ENCODE peak calls at places on chromosomes 2 and 18, in five cellular contexts. I, J, L, X and U are unnamed samples.

GRCh38 chr2:113275556-113276215 is 3.0 kb downstream of the PAX8 start:
- DNase-seq in L (no peak), J (no peak), X (no peak), I (no peak), U (no peak)

GRCh38 chr2:46073540-46074018 is 223.6 kb upstream of the EPAS1 start:
- DNase-seq in J (peak; percentile 9), L (no peak), I (no peak), X (no peak), U (no peak)

GRCh38 chr2:28612131-28612812 is 116.4 kb downstream of the PLB1 start:
- DNase-seq in L (no peak), I (no peak), X (no peak), J (no peak), U (no peak)

GRCh38 chr2:136360790-136361189 is 242.8 kb upstream of the CXCR4 start:
- DNase-seq in X (no peak), I (no peak), L (no peak), J (no peak), U (no peak)

GRCh38 chr2:10223932-10224720 is 78.6 kb upstream of the HPCAL1 start:
- DNase-seq in L (no peak), I (no peak), J (no peak), X (peak; percentile 31), U (no peak)

GRCh38 chr2:75047907-75048625 is 89.6 kb downstream of the POLE4 start:
- DNase-seq in J (no peak), X (no peak), L (no peak), I (no peak), U (no peak)

GRCh38 chr2:129092871-129093385 is 774.3 kb upstream of the HS6ST1 start:
- DNase-seq in J (peak; percentile 40), I (no peak), X (no peak), L (no peak), U (no peak)

GRCh38 chr18:57040175-57040574 is 106.7 kb upstream of the BOD1L2 start:
- DNase-seq in X (no peak), L (no peak), J (no peak), I (no peak), U (no peak)

GRCh38 chr18:26532367-26533340 is 15.7 kb downstream of the KCTD1 start:
- DNase-seq in X (no peak), I (no peak), J (no peak), L (no peak), U (no peak)

GRCh38 chr2:5373200-5373599 is 319.0 kb upstream of the SOX11 start:
- DNase-seq in L (no peak), J (no peak), X (no peak), I (no peak), U (no peak)
- TF ChIP-seq POLR2A in L (no peak), J (no peak), X (no peak), I (no peak), U (no peak)

DNA sequence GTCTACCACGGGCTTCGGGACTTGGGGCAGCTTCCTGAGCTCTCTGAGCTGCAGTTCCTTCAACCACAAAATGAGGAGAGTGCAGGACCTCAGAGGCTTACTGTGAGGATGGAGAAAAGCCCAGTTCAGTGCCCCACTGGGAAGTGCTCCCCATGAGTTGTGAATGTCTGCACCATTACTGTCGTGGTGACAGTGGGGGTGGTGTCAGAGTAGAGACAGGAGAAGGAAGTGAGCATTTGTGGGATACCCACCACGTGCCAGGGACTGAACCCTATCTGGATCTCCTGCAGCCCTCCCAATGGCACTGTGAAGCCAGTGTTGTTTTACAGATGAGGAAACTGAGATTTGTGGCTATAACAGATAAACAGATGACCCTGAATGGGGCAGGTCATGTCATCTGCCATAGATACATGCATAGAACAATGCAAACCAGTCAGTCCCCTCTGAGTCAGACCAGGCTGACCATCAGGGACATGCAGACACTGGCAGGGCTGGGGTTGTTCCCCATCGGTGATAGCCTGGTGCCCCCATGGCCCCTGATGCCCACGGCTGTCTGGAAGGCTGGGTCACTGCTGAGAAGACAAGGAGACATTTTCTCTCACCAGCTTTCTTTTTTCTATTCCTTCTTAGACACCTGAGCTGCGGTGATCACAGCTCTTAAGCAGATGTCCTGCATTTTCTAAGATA is 60.8 kb downstream of the EMILIN2 start:
- DNase-seq in I (no peak), L (no peak), J (no peak), X (no peak), U (no peak)
- H3K27ac ChIP-seq in I (peak overlapping the region; percentile 26), L (peak overlapping the region; percentile 76), J (no peak overlapping the region), X (peak overlapping the region; percentile 84), U (peak overlapping the region; percentile 87)

DNA sequence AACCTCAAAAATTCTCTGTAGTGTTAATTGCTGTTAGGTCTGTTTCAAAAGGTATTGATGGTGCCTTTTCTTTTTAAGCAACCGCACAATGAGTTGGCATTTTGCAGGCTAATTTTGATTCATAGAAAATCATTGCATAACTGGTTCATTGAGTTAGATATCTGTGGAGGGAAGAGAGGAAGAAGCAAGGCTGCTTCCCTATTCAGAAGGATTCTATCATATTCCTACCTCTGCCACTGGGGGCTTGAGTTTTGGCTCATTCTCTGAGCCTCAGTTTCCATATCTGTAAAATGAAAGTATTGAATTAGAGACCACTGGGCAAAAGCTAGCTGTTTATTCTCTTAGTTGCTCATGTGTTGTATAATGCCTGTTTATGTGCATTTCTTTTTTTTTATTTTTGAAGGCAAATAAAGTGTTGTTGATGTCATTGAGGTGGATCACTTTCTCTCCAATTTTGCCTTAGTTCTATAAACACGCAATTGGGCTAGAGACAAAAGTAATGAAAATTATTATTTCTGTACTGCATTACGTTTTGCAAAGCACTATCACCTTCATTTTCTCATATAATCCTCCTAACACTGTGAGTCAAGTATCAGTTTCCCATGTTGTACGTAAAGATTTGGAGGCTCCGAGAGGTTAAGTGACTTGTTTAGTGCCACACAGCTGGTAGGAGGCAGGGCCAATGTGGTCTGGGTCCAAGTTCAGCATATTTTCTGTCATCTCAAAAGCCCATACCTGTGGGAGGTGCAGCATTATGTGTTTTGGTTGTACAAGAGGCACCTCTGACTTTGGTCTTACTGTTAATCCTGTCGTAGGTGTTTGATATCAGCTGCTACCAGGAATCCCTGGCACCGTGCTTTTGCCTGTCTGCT is 5.9 kb downstream of the TRIB2 start:
- DNase-seq in X (no peak), J (no peak), I (no peak), L (no peak), U (no peak)
- TF ChIP-seq CTCF in X (no peak), J (no peak), I (no peak), L (no peak), U (no peak)

GRCh38 chr2:27379840-27380625 is 501 bp downstream of the ZNF513 start:
- DNase-seq in X (peak; percentile 57), J (peak; percentile 65), L (peak; percentile 40), I (no peak), U (peak; percentile 64)
- TF ChIP-seq POLR2A in X (peak; percentile 50), J (no peak), L (no peak), I (no peak), U (no peak)

GRCh38 chr18:23203891-23204432 is 68.7 kb downstream of the CABLES1 start:
- DNase-seq in J (no peak), I (no peak), L (no peak), X (no peak), U (no peak)
- H3K27ac ChIP-seq in J (no peak overlapping the region), I (no peak overlapping the region), L (no peak overlapping the region), X (no peak overlapping the region), U (no peak overlapping the region)

GRCh38 chr18:46464926-46465655 is 191.9 kb downstream of the LOXHD1 start:
- DNase-seq in X (no peak), L (no peak), J (no peak), I (no peak), U (no peak)
- TF ChIP-seq CTCF in X (no peak), L (no peak), J (no peak), I (no peak), U (no peak)

DNA sequence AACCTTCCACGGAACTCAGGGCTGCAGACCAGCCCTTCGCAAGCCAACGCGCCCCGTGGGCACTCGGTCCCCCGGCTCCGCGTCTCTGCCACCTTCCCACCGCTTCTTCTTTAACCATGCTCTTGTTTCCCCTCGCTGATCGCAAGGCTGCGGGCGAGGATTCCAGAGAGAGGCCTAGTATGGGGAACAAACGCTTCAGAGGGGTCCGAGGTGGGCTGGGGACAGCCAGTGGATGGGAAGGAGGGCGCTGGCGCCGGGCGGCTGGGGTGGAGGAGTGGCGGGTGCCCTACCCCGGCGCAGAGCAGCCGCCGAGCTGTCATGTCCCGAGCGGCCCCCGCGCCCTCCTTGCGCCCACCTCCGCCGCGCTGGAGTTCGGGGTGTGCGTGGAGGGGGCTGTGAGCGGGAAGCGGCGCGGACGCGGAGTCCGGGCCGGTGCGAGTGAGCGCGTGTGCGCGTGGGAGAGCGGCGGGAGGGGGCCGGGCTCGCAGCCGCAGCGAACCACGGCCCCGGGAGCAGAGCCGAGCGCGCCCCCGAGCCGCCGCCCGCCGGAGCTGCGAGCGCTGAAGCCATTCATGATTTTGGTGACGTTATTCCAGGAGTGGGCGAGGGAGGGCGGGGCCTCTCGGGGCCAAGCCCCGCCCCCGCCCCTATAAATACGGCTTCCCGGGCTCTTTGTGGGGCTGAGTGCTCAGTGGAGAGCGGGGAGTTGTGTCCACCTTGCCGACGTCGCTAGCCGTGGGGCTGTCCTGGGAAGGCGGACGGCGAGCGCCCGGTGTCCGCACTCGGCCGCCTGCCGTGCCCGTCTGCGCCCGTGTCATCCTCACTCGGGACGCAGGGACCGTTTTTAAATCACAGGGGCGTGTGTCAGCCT is at the start of gene LBH:
- DNase-seq in L (peak; percentile 79), X (peak; percentile 78), J (peak; percentile 73), I (peak; percentile 56), U (peak; percentile 97)
- TF ChIP-seq POLR2A in L (peak; percentile 83), X (peak; percentile 90), J (peak; percentile 86), I (peak; percentile 99), U (peak; percentile 98)

DNA sequence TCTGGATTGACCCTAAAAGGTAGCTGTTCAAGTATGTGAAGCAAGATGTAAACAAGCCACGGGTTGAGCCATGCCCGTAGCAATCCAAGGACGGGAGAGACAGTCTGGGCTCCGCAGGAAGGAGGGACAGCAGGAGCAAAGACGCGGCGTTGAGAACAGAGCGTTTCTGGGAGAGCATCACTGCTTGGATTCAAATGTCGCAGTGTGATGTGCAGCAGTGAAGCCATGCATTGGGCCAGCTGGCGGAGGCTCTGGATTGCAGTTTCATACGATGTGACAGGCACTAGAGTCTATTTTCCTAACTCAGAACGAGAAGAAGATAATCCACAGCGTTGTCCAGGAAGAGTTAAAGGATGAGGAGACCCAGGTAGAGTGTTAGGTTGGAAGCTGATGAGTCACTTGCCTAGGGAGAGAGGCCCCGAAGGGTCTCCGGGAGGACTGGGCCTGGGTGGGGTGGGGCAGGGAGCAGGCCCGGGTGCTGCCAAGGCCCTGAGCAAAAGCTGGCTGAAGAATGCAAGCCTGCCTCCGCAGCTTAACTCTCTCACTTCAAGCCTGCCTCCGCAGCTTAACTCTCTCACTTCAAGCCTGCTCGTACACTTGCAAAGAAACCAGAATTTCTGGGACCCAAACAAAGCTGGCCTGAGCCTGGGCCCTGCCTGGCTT is 17.7 kb upstream of the SEMA4C start:
- DNase-seq in J (no peak), L (no peak), I (no peak), X (no peak), U (no peak)
- H3K27ac ChIP-seq in J (no peak overlapping the region), L (peak overlapping the region; percentile 62), I (no peak overlapping the region), X (peak overlapping the region; percentile 49), U (no peak overlapping the region)

GRCh38 chr18:28657836-28658410 is 481.0 kb upstream of the CDH2 start:
- DNase-seq in L (no peak), J (no peak), X (no peak), I (no peak), U (no peak)
- TF ChIP-seq CTCF in L (no peak), J (no peak), X (no peak), I (no peak), U (no peak)